ENCODE peak calls at places on chromosomes 13 and 19, in six cellular contexts. One of them, this sample, is unnamed.

GRCh38 chr13:112448621-112449544 is 72.7 kb downstream of the SPACA7 start:
- DNase-seq in mucosa of descending colon: no peak
- DNase-seq in upper lobe of right lung: no peak
- DNase-seq in colonic mucosa: peak; percentile 8
- DNase-seq in choroid plexus epithelial cell: no peak
- DNase-seq in lower leg skin: peak; percentile 82
- DNase-seq in this sample: no peak

GRCh38 chr19:56112313-56112709 is 8.8 kb downstream of the ZNF787 start:
- DNase-seq in mucosa of descending colon: no peak
- DNase-seq in upper lobe of right lung: no peak
- DNase-seq in colonic mucosa: no peak
- DNase-seq in choroid plexus epithelial cell: no peak
- DNase-seq in lower leg skin: no peak
- DNase-seq in this sample: peak; percentile 42

GRCh38 chr13:96650301-96650886 is 343.9 kb downstream of the OXGR1 start:
- DNase-seq in mucosa of descending colon: no peak
- DNase-seq in upper lobe of right lung: no peak
- DNase-seq in colonic mucosa: no peak
- DNase-seq in choroid plexus epithelial cell: peak; percentile 94
- DNase-seq in lower leg skin: no peak
- DNase-seq in this sample: no peak

GRCh38 chr13:102236830-102237621 is 164.8 kb downstream of the FGF14 start:
- DNase-seq in mucosa of descending colon: no peak
- DNase-seq in upper lobe of right lung: no peak
- DNase-seq in colonic mucosa: no peak
- DNase-seq in choroid plexus epithelial cell: no peak
- DNase-seq in lower leg skin: no peak
- DNase-seq in this sample: no peak

GRCh38 chr13:25988655-25989054 is 63.2 kb downstream of the SHISA2 start:
- DNase-seq in mucosa of descending colon: no peak
- DNase-seq in upper lobe of right lung: no peak
- DNase-seq in colonic mucosa: no peak
- DNase-seq in choroid plexus epithelial cell: peak; percentile 58
- DNase-seq in lower leg skin: no peak
- DNase-seq in this sample: no peak

GRCh38 chr19:35363001-35363590 is 4.8 kb downstream of the FFAR3 start:
- DNase-seq in mucosa of descending colon: no peak
- DNase-seq in upper lobe of right lung: peak; percentile 54
- DNase-seq in colonic mucosa: no peak
- DNase-seq in choroid plexus epithelial cell: no peak
- DNase-seq in lower leg skin: peak; percentile 77
- DNase-seq in this sample: no peak

GRCh38 chr19:17686027-17686511 is 2.1 kb downstream of the UNC13A start:
- DNase-seq in mucosa of descending colon: no peak
- DNase-seq in upper lobe of right lung: no peak
- DNase-seq in colonic mucosa: no peak
- DNase-seq in choroid plexus epithelial cell: peak; percentile 10
- DNase-seq in lower leg skin: no peak
- DNase-seq in this sample: no peak

GRCh38 chr13:54185101-54185500 is 1156.5 kb downstream of the OLFM4 start:
- DNase-seq in mucosa of descending colon: no peak
- DNase-seq in upper lobe of right lung: no peak
- DNase-seq in colonic mucosa: no peak
- DNase-seq in choroid plexus epithelial cell: no peak
- DNase-seq in lower leg skin: no peak
- DNase-seq in this sample: no peak

GRCh38 chr19:45103625-45104319 is 10.8 kb downstream of the PPP1R37 start:
- DNase-seq in mucosa of descending colon: no peak
- DNase-seq in upper lobe of right lung: no peak
- DNase-seq in colonic mucosa: no peak
- DNase-seq in choroid plexus epithelial cell: no peak
- DNase-seq in lower leg skin: no peak
- DNase-seq in this sample: no peak

GRCh38 chr13:92097337-92097903 is 699.0 kb downstream of the GPC5 start:
- DNase-seq in mucosa of descending colon: no peak
- DNase-seq in upper lobe of right lung: no peak
- DNase-seq in colonic mucosa: no peak
- DNase-seq in choroid plexus epithelial cell: peak; percentile 70
- DNase-seq in lower leg skin: no peak
- DNase-seq in this sample: no peak

GRCh38 chr13:105997436-105998232 is 537.8 kb downstream of the EFNB2 start:
- DNase-seq in mucosa of descending colon: no peak
- DNase-seq in upper lobe of right lung: no peak
- DNase-seq in colonic mucosa: no peak
- DNase-seq in choroid plexus epithelial cell: no peak
- DNase-seq in lower leg skin: no peak
- DNase-seq in this sample: no peak

GRCh38 chr19:51824603-51825002 is 29.6 kb downstream of the FPR3 start:
- DNase-seq in mucosa of descending colon: no peak
- DNase-seq in upper lobe of right lung: no peak
- DNase-seq in colonic mucosa: no peak
- DNase-seq in choroid plexus epithelial cell: no peak
- DNase-seq in lower leg skin: no peak
- DNase-seq in this sample: no peak

GRCh38 chr19:51830263-51830662 is 35.3 kb downstream of the FPR3 start:
- DNase-seq in mucosa of descending colon: peak; percentile 14
- DNase-seq in upper lobe of right lung: no peak
- DNase-seq in colonic mucosa: no peak
- DNase-seq in choroid plexus epithelial cell: peak; percentile 34
- DNase-seq in lower leg skin: no peak
- DNase-seq in this sample: no peak
- TF ChIP-seq CTCF in mucosa of descending colon: no peak
- TF ChIP-seq CTCF in upper lobe of right lung: peak; percentile 41
- TF ChIP-seq CTCF in colonic mucosa: no peak
- TF ChIP-seq CTCF in choroid plexus epithelial cell: peak; percentile 14
- TF ChIP-seq CTCF in lower leg skin: no peak
- TF ChIP-seq CTCF in this sample: no peak

GRCh38 chr19:49502866-49503581 is 6.8 kb downstream of the RPS11 start:
- DNase-seq in mucosa of descending colon: peak; percentile 57
- DNase-seq in upper lobe of right lung: no peak
- DNase-seq in colonic mucosa: no peak
- DNase-seq in choroid plexus epithelial cell: peak; percentile 88
- DNase-seq in lower leg skin: no peak
- DNase-seq in this sample: no peak
- TF ChIP-seq CTCF in mucosa of descending colon: peak; percentile 35
- TF ChIP-seq CTCF in upper lobe of right lung: peak; percentile 61
- TF ChIP-seq CTCF in colonic mucosa: peak; percentile 51
- TF ChIP-seq CTCF in choroid plexus epithelial cell: peak; percentile 73
- TF ChIP-seq CTCF in lower leg skin: no peak
- TF ChIP-seq CTCF in this sample: peak; percentile 42

GRCh38 chr19:15812059-15812722 is 3.3 kb downstream of the OR10H1 start:
- DNase-seq in mucosa of descending colon: peak; percentile 59
- DNase-seq in upper lobe of right lung: no peak
- DNase-seq in colonic mucosa: no peak
- DNase-seq in choroid plexus epithelial cell: no peak
- DNase-seq in lower leg skin: no peak
- DNase-seq in this sample: no peak
- TF ChIP-seq CTCF in mucosa of descending colon: no peak
- TF ChIP-seq CTCF in upper lobe of right lung: peak; percentile 22
- TF ChIP-seq CTCF in colonic mucosa: no peak
- TF ChIP-seq CTCF in choroid plexus epithelial cell: no peak
- TF ChIP-seq CTCF in lower leg skin: no peak
- TF ChIP-seq CTCF in this sample: no peak

DNA sequence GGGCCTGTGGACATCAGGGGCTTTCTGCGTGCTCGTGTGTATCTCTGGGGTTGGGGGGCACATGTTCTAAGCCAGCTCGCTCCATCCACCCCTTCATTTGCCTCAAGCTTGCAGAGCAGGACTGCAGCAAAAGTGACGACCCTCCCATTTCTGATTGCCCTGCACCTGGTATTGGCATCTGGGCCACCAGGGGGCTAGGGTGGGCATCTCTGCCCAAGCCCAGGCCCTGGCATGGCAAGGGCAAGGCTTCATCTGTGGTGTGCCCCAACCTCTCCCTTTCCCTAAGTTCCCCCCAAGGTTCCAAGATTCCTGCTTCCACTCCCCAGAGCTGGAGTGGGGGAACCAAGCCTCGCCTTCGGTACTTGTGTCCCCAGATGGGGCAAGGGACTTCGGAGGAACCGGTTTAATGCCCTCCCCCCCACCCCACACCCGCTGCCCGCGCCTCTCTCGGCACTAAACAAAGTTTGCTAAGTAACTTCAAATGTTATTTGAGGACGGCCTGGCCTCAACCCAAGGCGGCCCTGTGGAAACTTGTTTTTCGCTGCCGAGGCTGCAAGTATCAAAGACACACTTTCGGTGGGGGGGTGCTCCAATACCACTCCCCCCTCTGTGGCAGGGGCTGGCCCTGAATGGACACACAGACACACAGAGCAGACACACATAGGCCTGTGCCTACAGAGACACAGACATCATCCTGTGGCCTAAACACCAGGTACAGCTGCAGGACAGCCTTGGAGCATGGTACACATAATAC is 12.2 kb downstream of the NFIX start:
- DNase-seq in mucosa of descending colon: peak; percentile 69
- DNase-seq in upper lobe of right lung: peak; percentile 91
- DNase-seq in colonic mucosa: no peak
- DNase-seq in choroid plexus epithelial cell: no peak
- DNase-seq in lower leg skin: peak; percentile 96
- DNase-seq in this sample: no peak
- TF ChIP-seq CTCF in mucosa of descending colon: no peak
- TF ChIP-seq CTCF in upper lobe of right lung: no peak
- TF ChIP-seq CTCF in colonic mucosa: no peak
- TF ChIP-seq CTCF in choroid plexus epithelial cell: no peak
- TF ChIP-seq CTCF in lower leg skin: no peak
- TF ChIP-seq CTCF in this sample: no peak

GRCh38 chr19:39845621-39846175 is 481 bp downstream of the FBL start:
- DNase-seq in mucosa of descending colon: no peak
- DNase-seq in upper lobe of right lung: peak; percentile 65
- DNase-seq in colonic mucosa: no peak
- DNase-seq in choroid plexus epithelial cell: peak; percentile 23
- DNase-seq in lower leg skin: no peak
- DNase-seq in this sample: no peak
- TF ChIP-seq CTCF in mucosa of descending colon: no peak
- TF ChIP-seq CTCF in upper lobe of right lung: no peak
- TF ChIP-seq CTCF in colonic mucosa: no peak
- TF ChIP-seq CTCF in choroid plexus epithelial cell: peak; percentile 42
- TF ChIP-seq CTCF in lower leg skin: no peak
- TF ChIP-seq CTCF in this sample: no peak